ENCODE peak calls at places on chromosomes 1 and 21, in five cellular contexts. N, Y, B, J and F are unnamed samples.

GRCh38 chr1:26537951-26538352 is 8.4 kb downstream of the RPS6KA1 start:
- DNase-seq in J (peak), N (peak), Y (peak), B (no peak), F (peak)

GRCh38 chr1:228228601-228229074 is 20.8 kb downstream of the OBSCN start:
- DNase-seq in Y (peak), N (no peak), B (no peak), J (peak), F (no peak)

GRCh38 chr1:16151200-16151708 is 4.6 kb downstream of the EPHA2 start:
- DNase-seq in J (no peak), B (peak), N (no peak), Y (peak), F (peak)

GRCh38 chr1:87600070-87600469 is 271.4 kb downstream of the LMO4 start:
- DNase-seq in N (no peak), Y (no peak), B (no peak), J (no peak), F (peak)

GRCh38 chr1:221740941-221741363 is 937 bp downstream of the DUSP10 start:
- DNase-seq in N (no peak), J (peak), B (peak), Y (peak), F (peak)

GRCh38 chr1:118077331-118078055 is 107.5 kb downstream of the SPAG17 start:
- DNase-seq in J (peak), B (no peak), N (peak), Y (peak), F (peak)

GRCh38 chr1:234837713-234838112 is 227.7 kb upstream of the IRF2BP2 start:
- DNase-seq in N (no peak), Y (no peak), B (no peak), J (no peak), F (no peak)

GRCh38 chr1:47433037-47433421 is 4.8 kb upstream of the FOXD2 start:
- DNase-seq in B (no peak), Y (no peak), J (no peak), N (no peak), F (no peak)

GRCh38 chr1:41673355-41673754 is 188.9 kb upstream of the EDN2 start:
- DNase-seq in N (no peak), B (no peak), Y (peak), J (no peak), F (no peak)

GRCh38 chr1:229371624-229372023 is 28.8 kb upstream of the CCSAP start:
- DNase-seq in N (no peak), Y (no peak), J (peak), B (no peak), F (no peak)

GRCh38 chr1:230926182-230926581 is 52.5 kb downstream of the TTC13 start:
- DNase-seq in Y (no peak), J (no peak), B (no peak), N (no peak), F (no peak)

GRCh38 chr1:30532621-30533020 is 190.8 kb downstream of the MATN1 start:
- DNase-seq in B (no peak), N (no peak), J (no peak), Y (no peak), F (no peak)

GRCh38 chr1:100452641-100453040 is 85.3 kb upstream of the GPR88 start:
- DNase-seq in J (peak), N (no peak), Y (no peak), B (no peak), F (no peak)

GRCh38 chr21:44063151-44063912 is 43.9 kb upstream of the PWP2 start:
- DNase-seq in J (no peak), B (no peak), N (no peak), Y (no peak), F (no peak)

GRCh38 chr1:118266436-118266835 is 81.4 kb upstream of the SPAG17 start:
- DNase-seq in B (no peak), Y (peak), J (peak), N (peak), F (no peak)

GRCh38 chr1:31412732-31413404 is at the start of gene SERINC2:
- DNase-seq in J (peak), B (peak), Y (peak), N (peak), F (peak)

GRCh38 chr1:23370744-23371710 is 1.4 kb upstream of the ZNF436 start:
- DNase-seq in N (peak), Y (peak), B (peak), J (peak), F (peak)
- TF ChIP-seq EZH2phosphoT487 in N (no peak), Y (no peak), B (no peak), J (no peak), F (peak)

DNA sequence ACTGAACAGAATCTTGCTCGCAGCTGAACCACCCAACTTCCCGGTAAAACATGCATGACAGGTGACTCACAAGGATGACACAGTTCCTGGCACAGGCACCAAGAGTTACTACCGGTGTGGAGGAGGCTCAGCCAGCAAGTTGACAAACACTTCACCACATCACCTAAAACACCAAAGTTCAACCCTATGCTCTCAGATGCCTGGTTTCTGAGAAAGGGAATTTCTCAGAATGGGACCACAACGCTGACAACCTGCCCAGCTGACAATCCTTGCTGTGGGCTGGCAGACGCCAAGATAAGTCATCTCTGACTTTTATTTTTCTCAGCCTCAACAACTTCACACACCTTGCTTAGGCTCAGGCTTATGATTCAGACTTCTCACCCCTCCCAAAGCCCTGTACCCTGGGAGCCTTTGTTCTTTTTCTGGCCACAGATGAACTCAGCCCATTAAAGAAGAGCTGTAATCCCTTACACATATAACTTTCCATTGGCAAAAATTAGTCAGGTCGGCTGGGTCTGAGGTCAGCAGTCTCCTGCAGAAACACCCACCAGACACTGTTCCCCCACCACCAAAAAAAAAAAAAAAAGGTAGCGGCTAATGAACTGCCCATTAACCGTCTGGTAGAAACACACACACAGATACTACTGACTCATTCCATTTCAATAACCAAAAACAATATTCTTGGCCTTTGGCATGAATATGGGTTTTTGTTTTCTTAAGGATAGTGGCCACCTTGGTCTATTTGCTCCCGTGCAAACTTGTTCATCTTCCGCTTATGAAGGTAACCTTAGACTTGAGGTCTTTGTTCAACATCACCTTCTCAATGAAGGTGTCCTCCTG is 10.8 kb upstream of the TIAM1 start:
- DNase-seq in B (no peak), Y (peak), N (peak), J (peak), F (no peak)
- TF ChIP-seq EZH2phosphoT487 in B (no peak), Y (no peak), N (no peak), J (peak), F (no peak)

DNA sequence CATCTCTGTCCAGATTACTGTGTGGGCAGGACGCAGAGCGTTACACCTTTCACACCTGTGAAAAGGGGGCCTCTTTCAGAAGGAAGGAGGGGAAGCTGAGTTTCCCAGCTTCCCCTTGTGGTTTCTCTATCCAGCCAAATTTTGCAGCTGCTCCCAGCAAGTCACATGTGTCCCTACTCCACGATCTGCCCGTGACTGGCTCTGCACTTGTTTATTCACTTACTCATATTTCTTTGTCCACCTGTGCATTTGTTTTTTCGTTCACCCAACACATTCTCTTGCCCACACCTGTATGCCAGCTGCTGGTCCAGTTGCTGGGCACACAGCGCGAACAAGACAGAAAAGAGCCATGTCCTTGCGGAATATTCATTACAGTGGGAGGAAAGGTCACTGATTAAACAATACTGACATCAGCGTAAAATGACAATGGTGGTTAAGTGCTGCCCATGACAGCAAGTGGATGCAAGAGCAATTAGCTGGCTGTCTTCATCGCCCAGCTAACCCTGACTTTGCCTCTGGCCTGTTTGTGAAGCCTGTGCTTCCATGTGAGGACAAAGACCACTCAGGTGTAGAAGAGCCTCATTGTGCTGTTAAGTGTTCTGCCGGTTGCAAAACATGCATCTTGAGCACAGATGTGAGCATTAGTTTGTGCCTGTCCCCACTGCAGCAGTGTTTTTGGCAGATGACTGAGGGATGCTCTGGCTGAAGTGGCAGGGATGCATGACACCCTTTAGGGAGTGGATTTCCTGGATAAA is 28.6 kb upstream of the NEK2 start:
- DNase-seq in N (no peak), Y (no peak), J (peak), B (peak), F (no peak)
- TF ChIP-seq EZH2phosphoT487 in N (no peak), Y (no peak), J (no peak), B (no peak), F (no peak)

GRCh38 chr1:6396998-6397397 is 3.4 kb upstream of the ACOT7 start:
- DNase-seq in B (no peak), J (peak), Y (no peak), N (no peak), F (no peak)
- TF ChIP-seq EZH2phosphoT487 in B (no peak), J (no peak), Y (no peak), N (no peak), F (no peak)

GRCh38 chr21:22516230-22516629 is 1518.0 kb downstream of the NCAM2 start:
- DNase-seq in J (no peak), Y (no peak), N (no peak), B (no peak), F (no peak)
- TF ChIP-seq EZH2phosphoT487 in J (no peak), Y (no peak), N (no peak), B (no peak), F (no peak)

GRCh38 chr1:70169018-70169839 is 36.1 kb downstream of the LRRC40 start:
- DNase-seq in N (no peak), J (no peak), Y (no peak), B (no peak), F (no peak)
- TF ChIP-seq EZH2phosphoT487 in N (no peak), J (no peak), Y (no peak), B (no peak), F (no peak)

DNA sequence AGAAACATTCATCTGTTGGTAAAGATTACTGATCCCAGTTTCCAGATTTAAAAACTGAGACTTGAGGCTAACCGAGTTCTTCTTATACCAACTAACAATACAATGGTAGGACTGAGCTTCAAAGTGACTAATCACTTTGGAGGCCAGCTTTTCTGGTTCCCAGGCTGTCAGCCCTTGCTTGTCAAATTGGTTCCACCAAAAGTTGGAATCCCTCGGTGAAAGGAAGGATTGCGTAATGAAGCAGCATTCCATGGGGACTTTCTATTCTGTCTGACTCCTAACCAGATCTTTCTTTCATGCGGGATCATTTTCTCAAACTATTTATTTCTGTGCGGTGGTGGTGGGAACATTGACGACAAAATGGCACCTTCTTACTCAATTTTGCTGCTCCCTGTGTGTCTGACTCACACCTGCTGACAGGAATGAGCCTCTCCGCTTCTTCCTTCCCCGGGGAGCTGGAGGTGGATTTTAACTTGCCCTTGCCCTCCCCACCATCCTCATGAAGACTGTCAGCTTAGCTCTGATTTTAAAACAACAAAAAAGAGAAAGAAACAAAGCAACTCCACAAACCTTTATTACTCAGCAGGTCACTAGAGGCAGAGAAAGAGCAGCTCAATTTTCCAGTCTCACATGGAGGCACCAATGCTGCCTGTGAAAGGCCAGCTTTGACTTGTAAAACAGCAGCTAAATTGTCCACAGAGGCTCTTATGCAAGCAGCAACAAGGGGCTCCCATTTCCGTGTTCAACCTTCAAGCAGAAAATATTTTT is 32.9 kb upstream of the RASAL2 start:
- DNase-seq in J (no peak), N (peak), B (no peak), Y (peak), F (peak)
- TF ChIP-seq EZH2phosphoT487 in J (no peak), N (no peak), B (no peak), Y (no peak), F (no peak)

DNA sequence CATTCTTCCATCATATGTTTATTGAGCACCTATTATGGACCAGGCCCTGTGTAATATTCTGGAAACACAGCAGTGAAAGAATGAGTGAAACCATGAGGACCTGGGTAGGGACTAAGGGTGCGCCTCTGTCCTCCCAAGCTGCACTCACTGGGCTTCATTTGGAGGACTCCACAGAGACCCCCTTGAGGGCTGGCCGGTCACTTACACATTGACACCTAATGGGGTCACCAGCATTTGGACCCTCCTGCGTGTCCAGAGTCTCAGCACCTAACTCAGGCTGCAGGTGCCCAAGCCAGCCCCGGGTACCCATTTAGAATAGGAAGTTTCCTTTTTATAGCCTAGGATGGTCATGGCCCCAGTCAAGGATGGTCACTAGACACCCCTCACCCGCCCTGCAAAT is 2.8 kb upstream of the FNDC5 start:
- DNase-seq in J (no peak), Y (no peak), N (no peak), B (no peak), F (no peak)
- TF ChIP-seq EZH2phosphoT487 in J (no peak), Y (no peak), N (no peak), B (no peak), F (no peak)

GRCh38 chr1:19661721-19662228 is 2.9 kb upstream of the HTR6 start:
- DNase-seq in J (peak), N (peak), Y (peak), B (no peak), F (no peak)
- TF ChIP-seq EZH2phosphoT487 in J (no peak), N (no peak), Y (no peak), B (no peak), F (no peak)